ENCODE peak calls at places on chromosomes 11 and 22, in four cellular contexts. E, L, Y and T are unnamed samples.

GRCh38 chr22:49826603-49827306 is 918 bp downstream of the BRD1 start:
- DNase-seq in Y (peak; percentile 28), L (no peak), E (peak; percentile 72), T (no peak)

GRCh38 chr11:88475991-88476418 is 138.5 kb upstream of the CTSC start:
- DNase-seq in E (no peak), L (no peak), Y (no peak), T (no peak)

GRCh38 chr11:8386134-8386864 is 122.6 kb upstream of the LMO1 start:
- DNase-seq in L (no peak), Y (no peak), E (no peak), T (no peak)

GRCh38 chr22:47748887-47749286 is 986.4 kb downstream of the TBC1D22A start:
- DNase-seq in L (no peak), Y (no peak), E (no peak), T (no peak)

GRCh38 chr22:24055283-24055682 is 44.2 kb downstream of the CABIN1 start:
- DNase-seq in L (no peak), E (no peak), Y (no peak), T (no peak)

GRCh38 chr11:102279641-102280170 is 37.6 kb upstream of the BIRC3 start:
- DNase-seq in E (no peak), L (peak; percentile 9), Y (peak; percentile 20), T (no peak)

GRCh38 chr11:88051386-88051785 is 123.9 kb downstream of the RAB38 start:
- DNase-seq in Y (no peak), E (no peak), L (peak; percentile 17), T (no peak)

GRCh38 chr22:34966980-34967379 is 99.0 kb upstream of the ISX start:
- DNase-seq in L (peak; percentile 17), E (no peak), Y (no peak), T (no peak)

GRCh38 chr22:46370584-46371373 is 35.3 kb downstream of the TRMU start:
- DNase-seq in Y (no peak), L (no peak), E (no peak), T (no peak)

GRCh38 chr11:116284930-116285329 is 487.9 kb downstream of the BUD13 start:
- DNase-seq in Y (no peak), E (no peak), L (no peak), T (no peak)

GRCh38 chr22:47193606-47194316 is 431.3 kb downstream of the TBC1D22A start:
- DNase-seq in E (peak; percentile 25), L (no peak), Y (no peak), T (no peak)

GRCh38 chr22:20760084-20760483 is 13.8 kb upstream of the SERPIND1 start:
- DNase-seq in Y (no peak), E (no peak), L (no peak), T (no peak)

GRCh38 chr11:46977038-46977818 is 40.7 kb downstream of the CSTPP1 start:
- DNase-seq in L (no peak), E (no peak), Y (no peak), T (no peak)

GRCh38 chr11:59206635-59207034 is 6.1 kb downstream of the MPEG1 start:
- DNase-seq in E (peak; percentile 84), Y (peak; percentile 58), L (peak; percentile 50), T (no peak)

GRCh38 chr22:40220316-40221054 is 42.8 kb downstream of the TNRC6B start:
- DNase-seq in E (no peak), Y (no peak), L (no peak), T (no peak)

GRCh38 chr22:27637604-27638003 is 164.0 kb downstream of the MN1 start:
- DNase-seq in Y (no peak), E (no peak), L (no peak), T (no peak)

GRCh38 chr22:37831472-37831871 is 8.3 kb downstream of the GALR3 start:
- DNase-seq in E (no peak), L (no peak), Y (no peak), T (no peak)

DNA sequence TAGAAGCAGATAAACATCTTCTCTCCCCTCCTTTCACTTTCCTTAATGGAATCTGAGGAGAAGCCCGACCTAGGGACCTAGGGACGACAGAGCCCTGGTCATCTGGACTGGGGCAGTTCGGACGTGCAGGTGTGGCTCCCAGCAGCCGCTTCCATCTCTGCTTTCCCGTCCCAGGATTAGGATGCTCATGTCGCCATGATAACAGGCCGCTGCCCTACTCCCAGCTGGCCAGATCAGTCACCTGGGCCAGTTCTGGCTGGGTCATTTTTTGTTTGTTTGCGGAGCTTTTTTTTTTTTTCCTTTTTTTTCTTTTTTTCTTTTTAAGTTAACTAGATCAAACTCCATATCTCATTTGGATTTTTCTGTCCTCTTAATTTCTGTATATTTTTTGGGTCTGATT is 166.3 kb upstream of the TTC12 start:
- DNase-seq in L (no peak), Y (no peak), E (no peak), T (no peak)
- H3K27ac ChIP-seq in L (no peak overlapping the region), Y (no peak overlapping the region), E (peak overlapping the region; percentile 48), T (no peak overlapping the region)

GRCh38 chr11:69074786-69075185 is 26.1 kb downstream of the TPCN2 start:
- DNase-seq in Y (no peak), L (no peak), E (no peak), T (no peak)
- H3K4me3 ChIP-seq in Y (no peak overlapping the region), L (no peak overlapping the region), E (no peak overlapping the region), T (no peak overlapping the region)

DNA sequence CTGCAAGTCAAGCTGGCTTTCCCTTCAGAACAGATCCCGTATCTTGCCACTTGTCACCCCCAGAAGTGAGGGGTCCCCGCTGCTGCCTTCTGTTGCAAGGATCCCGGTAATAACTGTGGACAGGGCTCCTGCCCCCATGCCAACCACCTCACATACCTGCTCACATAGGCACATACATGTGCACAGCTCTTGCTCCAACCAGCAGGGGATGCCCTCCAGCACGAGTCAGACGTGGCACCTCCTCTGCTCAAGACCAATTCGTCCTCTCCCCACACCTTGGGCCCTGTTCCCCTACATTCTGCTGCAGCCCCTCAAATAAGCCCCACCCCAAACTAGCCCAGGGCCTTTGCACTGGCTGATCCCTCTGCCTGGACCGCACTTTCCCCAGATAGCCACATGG is 163.3 kb downstream of the CRYBB2 start:
- DNase-seq in E (no peak), Y (no peak), L (no peak), T (no peak)
- TF ChIP-seq CTCF in E (peak; percentile 10), Y (no peak), L (no peak), T (no peak)

GRCh38 chr11:68401856-68402255 is 58.7 kb upstream of the PPP6R3 start:
- DNase-seq in Y (no peak), E (no peak), L (no peak), T (no peak)

GRCh38 chr11:68397256-68397655 is 63.3 kb upstream of the PPP6R3 start:
- DNase-seq in Y (no peak), E (no peak), L (no peak), T (no peak)

GRCh38 chr11:68399916-68400315 is 60.6 kb upstream of the PPP6R3 start:
- DNase-seq in Y (no peak), E (no peak), L (no peak), T (no peak)

GRCh38 chr11:68396526-68396925 is 64.0 kb upstream of the PPP6R3 start:
- DNase-seq in E (peak; percentile 68), L (no peak), Y (no peak), T (no peak)

DNA sequence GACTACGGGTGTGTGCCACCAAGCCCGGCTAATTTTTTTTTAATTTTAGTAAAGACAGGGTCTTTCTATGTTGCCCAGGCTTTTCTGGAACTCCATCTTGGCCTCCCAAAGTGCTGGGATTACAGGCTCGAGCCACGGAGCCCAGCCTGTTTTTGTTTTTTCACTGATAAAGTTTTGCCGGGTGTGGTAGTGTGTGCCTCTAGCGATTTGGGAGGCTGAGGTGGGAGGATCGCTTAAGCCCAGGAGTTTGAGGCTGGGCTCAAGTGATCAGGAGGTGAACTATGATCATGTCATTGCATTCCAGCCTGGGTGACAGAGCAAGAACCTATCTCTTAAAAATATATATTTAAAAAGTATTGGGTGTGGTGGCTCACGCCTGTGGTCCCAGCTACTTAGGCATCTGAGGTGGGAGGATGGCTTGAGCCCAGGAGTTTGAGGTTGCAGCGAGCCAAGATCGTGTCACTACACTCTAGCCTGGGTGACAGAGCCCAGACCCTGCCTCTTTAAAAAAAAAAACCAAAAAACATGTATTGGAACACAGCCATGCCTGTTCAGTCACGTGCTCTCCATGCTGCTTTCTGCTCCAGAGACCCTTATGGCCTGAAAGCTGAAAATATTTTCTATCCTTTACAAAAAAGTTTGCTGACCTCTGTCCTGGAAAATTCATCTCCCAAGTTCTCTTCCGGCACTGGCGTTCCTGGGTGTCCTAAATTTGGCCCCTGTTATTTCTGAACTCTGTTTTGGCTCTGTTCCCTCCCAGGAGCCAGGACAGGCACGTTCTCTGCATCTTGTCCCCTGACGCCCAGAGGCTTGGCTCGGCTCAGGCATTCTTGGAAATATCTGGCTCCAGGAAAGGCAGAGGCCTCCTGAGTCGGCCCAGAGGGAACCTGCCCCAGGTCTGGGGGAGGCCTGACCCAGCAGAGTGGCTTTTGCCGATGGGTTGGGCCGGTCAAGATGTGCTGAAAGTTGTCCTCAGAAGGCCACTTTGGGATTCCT is 61.4 kb upstream of the PPP6R3 start:
- DNase-seq in L (no peak), E (peak; percentile 73), Y (peak; percentile 38), T (no peak)
- H3K27ac ChIP-seq in L (no peak overlapping the region), E (peak overlapping the region; percentile 57), Y (peak overlapping the region; percentile 49), T (peak overlapping the region; percentile 58)

DNA sequence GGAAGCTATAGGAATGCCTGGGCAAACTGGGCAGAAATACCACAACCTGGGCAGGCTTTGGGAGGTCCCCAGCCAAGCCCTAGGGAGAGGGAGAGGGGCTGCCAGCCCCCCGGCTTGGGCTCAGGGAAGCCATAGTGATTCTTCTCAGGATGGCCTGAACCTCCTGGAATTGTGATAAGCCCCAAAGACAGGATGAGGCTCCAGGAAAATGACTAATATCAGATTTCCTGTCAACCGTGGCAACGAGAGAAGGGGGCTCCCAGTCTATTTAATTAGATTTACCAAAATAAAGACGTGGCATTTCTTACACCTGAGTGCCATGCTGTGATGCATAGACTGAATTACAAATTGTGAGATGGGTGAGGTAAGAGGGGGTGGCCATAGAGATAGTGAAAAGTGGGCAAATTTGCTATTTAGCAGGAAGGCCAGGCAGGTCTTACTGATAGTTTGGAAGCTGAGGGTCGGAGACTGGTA is 20.4 kb downstream of the SERPINH1 start:
- DNase-seq in L (no peak), Y (no peak), E (no peak), T (no peak)
- H3K4me3 ChIP-seq in L (peak overlapping the region; percentile 49), Y (peak overlapping the region; percentile 73), E (no peak overlapping the region), T (peak overlapping the region; percentile 97)

GRCh38 chr22:29689872-29690213 is 30.0 kb upstream of the CABP7 start:
- DNase-seq in L (peak; percentile 30), Y (peak; percentile 50), E (peak; percentile 82), T (no peak)
- TF ChIP-seq CTCF in L (peak; percentile 58), Y (peak; percentile 63), E (peak; percentile 79), T (peak; percentile 34)

GRCh38 chr22:39039306-39040126 is 1.1 kb upstream of the APOBEC3F start:
- DNase-seq in L (no peak), Y (no peak), E (no peak), T (no peak)

GRCh38 chr22:39041908-39042307 is 1.2 kb downstream of the APOBEC3F start:
- DNase-seq in Y (no peak), E (no peak), L (no peak), T (no peak)
- H3K27ac ChIP-seq in Y (peak overlapping the region; percentile 89), E (peak overlapping the region; percentile 90), L (no peak overlapping the region), T (no peak overlapping the region)

GRCh38 chr11:313304-313786 is 495 bp upstream of the IFITM1 start:
- DNase-seq in Y (no peak), L (no peak), E (no peak), T (no peak)

GRCh38 chr11:305834-306211 is 1.8 kb upstream of the IFITM2 start:
- DNase-seq in E (no peak), Y (no peak), L (no peak), T (no peak)

GRCh38 chr11:312092-312816 is 1.6 kb upstream of the IFITM1 start:
- DNase-seq in Y (no peak), E (no peak), L (no peak), T (no peak)

GRCh38 chr11:306645-307371 is 808 bp upstream of the IFITM2 start:
- DNase-seq in E (no peak), Y (no peak), L (no peak), T (no peak)

GRCh38 chr11:309558-309855 is 1.9 kb downstream of the IFITM2 start:
- DNase-seq in E (no peak), L (no peak), Y (no peak), T (no peak)
- H3K4me3 ChIP-seq in E (no peak overlapping the region), L (peak overlapping the region; percentile 41), Y (peak overlapping the region; percentile 46), T (peak overlapping the region; percentile 75)